ENCODE peak calls at places on chromosomes 12 and 14, in four cellular contexts. V is upper lobe of right lung, B is Panc1, P is cardiac muscle cell. D is an unnamed sample. For H3K36me3 and H3K4me1, the result is how much of the 10 kb centered on the place peaks cover.

GRCh38 chr12:56995930-56996496 is 10.3 kb downstream of the ZBTB39 start:
- DNase-seq in V (no peak), B (no peak), P (no peak), D (no peak)

GRCh38 chr12:3267690-3268089 is 190.5 kb downstream of the TSPAN9 start:
- DNase-seq in V (no peak), B (no peak), P (no peak), D (no peak)

GRCh38 chr12:119444462-119445044 is 110.0 kb downstream of the CCDC60 start:
- DNase-seq in V (no peak), B (peak), P (peak), D (no peak)

GRCh38 chr12:108635997-108636808 is 2.5 kb upstream of the SELPLG start:
- DNase-seq in V (no peak), B (no peak), P (no peak), D (no peak)

GRCh38 chr12:128827724-128828123 is 4.0 kb upstream of the SLC15A4 start:
- DNase-seq in V (no peak), B (no peak), P (no peak), D (no peak)

GRCh38 chr14:75972729-75973480 is 8.9 kb downstream of the TGFB3 start:
- DNase-seq in V (no peak), B (no peak), P (no peak), D (no peak)

GRCh38 chr14:104120281-104120741 is 18.1 kb upstream of the KIF26A start:
- DNase-seq in V (no peak), B (no peak), P (no peak), D (no peak)

GRCh38 chr12:70157099-70157498 is 86.1 kb upstream of the CNOT2 start:
- DNase-seq in V (no peak), B (no peak), P (no peak), D (no peak)

GRCh38 chr14:67982711-67983608 is 163.4 kb downstream of the RAD51B start:
- DNase-seq in V (no peak), B (no peak), P (no peak), D (no peak)

DNA sequence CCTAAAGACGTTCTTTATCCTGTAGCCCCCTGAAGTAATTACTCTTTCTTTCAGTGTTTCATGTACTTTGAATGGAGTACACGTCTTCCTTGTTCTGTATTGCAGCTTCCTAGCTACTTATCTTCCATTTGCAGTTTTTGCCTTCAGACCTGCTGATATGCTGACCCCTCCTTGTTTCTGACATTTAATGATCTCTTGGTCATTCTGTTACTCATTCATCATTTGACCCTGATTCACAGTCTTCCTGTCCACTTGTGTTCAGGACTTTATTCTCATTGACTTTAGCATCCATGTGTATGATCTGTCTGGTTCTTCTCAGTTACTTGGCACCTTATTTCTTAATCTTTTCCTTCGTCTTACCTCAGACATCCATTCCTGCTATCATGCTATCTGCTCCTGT is 22.2 kb downstream of the CPSF2 start:
- DNase-seq in V (no peak), B (no peak), P (no peak), D (no peak)
- H3K36me3 ChIP-seq in V (half or more), B (under half), P (half or more), D (half or more)

GRCh38 chr14:77108753-77109152 is 10.7 kb downstream of the CIPC start:
- DNase-seq in V (no peak), B (no peak), P (no peak), D (no peak)
- TF ChIP-seq CTCF in V (no peak), B (no peak), P (no peak), D (no peak)

DNA sequence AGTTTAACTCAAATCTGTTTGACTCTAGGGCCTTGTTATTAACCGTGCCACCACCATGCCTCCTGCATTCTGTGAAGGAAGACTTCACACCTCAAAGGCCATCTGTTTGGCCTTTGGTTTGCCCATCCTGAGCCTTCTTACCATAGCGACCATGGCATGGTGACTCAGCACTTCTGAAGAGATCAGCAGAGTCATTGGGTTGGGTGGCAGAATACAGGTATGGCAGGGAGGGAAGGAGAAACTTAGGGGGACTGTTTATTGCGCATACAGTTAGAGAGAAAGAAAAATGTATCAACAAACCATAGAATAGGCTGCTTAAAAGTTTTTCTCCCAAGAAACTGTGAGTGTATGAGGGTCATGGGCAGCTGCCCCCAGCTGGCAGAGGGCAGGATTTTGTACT is 49.2 kb downstream of the DAD1 start:
- DNase-seq in V (no peak), B (no peak), P (no peak), D (no peak)
- H3K4me1 ChIP-seq in V (under half), B (under half), P (under half), D (half or more)

GRCh38 chr14:90293766-90294471 is 37.6 kb downstream of the PSMC1 start:
- DNase-seq in V (no peak), B (no peak), P (no peak), D (no peak)

GRCh38 chr14:90287791-90288190 is 31.4 kb downstream of the PSMC1 start:
- DNase-seq in V (peak), B (no peak), P (no peak), D (no peak)

GRCh38 chr14:90288646-90289355 is 32.4 kb downstream of the PSMC1 start:
- DNase-seq in V (peak), B (no peak), P (no peak), D (no peak)

GRCh38 chr14:90291699-90292098 is 35.3 kb downstream of the PSMC1 start:
- DNase-seq in V (no peak), B (no peak), P (no peak), D (no peak)

GRCh38 chr14:90290612-90291011 is 34.3 kb downstream of the PSMC1 start:
- DNase-seq in V (no peak), B (no peak), P (no peak), D (no peak)
- H3K36me3 ChIP-seq in V (half or more), B (under half), P (under half), D (under half)

DNA sequence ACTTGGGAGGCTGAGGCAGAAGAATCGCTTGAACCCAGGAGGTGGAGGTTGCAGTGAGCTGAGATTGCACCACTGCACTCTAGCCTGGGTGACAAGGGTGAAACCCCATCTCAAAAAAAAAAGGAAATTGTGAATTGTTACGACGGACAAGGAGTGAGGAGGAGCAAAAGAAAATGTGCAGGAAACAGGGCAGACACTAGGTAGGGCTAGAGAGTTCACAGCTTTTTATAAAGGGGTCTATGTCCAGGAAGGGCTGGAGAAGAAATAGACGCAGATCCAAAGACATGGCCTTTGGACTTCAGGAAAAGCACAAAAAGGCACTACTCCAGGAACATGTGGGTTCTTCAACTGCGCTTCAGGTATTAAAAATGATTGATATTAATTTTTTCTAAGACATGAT is 34.4 kb downstream of the ATG14 start:
- DNase-seq in V (no peak), B (no peak), P (no peak), D (no peak)
- TF ChIP-seq CTCF in V (no peak), B (no peak), P (no peak), D (no peak)

DNA sequence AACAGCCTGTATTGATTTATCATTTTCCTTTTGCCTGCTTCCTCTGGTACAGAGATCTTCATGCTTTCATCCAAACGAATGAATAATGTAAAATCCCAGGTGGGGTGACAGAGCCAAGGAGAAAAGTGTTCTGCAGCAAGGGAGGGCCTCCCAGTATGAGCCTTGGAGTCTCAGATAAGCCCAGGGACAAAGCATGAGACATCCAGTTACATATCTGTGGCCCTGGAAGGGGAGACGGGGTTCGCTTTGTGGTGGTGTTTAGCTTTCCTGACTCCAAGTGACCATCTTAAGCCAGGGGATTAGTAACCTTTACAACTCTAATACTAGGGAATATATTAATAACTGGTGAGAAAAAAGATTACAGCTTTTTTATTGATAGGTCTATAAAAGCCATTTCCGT is 177.1 kb downstream of the ETV6 start:
- DNase-seq in V (no peak), B (no peak), P (no peak), D (no peak)
- H3K4me1 ChIP-seq in V (half or more), B (under half), P (half or more), D (half or more)

DNA sequence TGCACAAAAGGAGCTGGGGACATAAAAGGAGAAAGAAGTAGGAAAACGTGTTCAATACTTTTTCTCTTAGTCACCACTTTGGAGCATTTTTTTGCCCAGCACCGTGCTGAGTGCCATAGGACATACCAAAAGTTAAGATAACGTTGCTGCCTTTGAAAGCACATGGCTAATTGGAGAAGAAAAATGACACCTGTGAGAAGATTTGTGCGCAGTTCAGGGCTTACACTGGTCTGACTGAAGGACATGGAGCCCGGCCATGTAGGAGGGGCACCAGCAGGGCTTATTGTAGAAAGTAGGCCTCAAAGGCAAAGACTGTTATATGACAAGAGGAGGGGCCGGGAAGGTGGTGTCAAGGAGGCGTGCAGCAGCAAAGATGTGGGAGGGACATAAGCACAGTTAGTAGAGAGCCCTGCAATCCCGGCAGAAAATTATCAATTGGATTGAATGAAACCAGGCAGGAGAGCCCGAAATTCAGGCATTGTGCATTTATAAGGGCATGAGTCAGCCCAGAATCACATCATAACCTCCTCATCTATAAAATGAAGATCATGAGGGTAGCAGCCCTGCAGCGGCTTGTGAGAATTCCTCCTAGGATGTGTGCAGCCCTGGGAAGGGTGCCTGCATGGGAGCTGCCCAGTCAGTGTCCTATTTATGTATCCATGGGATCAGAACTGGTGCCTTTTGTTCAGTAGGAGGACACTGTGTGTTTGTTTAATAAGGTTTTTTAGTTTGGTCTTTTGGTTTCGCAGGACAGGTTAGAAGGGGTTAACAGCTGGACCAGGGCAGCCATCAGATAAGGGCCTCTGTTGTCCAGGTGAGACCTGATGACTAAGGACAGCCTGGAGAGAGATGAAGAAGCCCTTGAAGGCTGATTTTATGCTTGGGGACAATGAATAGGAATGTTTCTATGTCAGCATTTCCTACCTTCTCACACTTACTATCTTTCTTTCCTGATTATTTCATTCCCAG is 122.4 kb downstream of the GPR135 start:
- DNase-seq in V (no peak), B (no peak), P (peak), D (no peak)
- H3K36me3 ChIP-seq in V (under half), B (under half), P (under half), D (under half)

GRCh38 chr12:4909734-4910501 is at the start of gene KCNA1:
- DNase-seq in V (no peak), B (no peak), P (peak), D (no peak)

GRCh38 chr12:4911316-4911994 is 1.8 kb downstream of the KCNA1 start:
- DNase-seq in V (no peak), B (no peak), P (no peak), D (no peak)

GRCh38 chr12:4909397-4909733 is 340 bp upstream of the KCNA1 start:
- DNase-seq in V (no peak), B (no peak), P (no peak), D (no peak)

GRCh38 chr12:4910502-4911315 is 1.0 kb downstream of the KCNA1 start:
- DNase-seq in V (no peak), B (no peak), P (no peak), D (no peak)

DNA sequence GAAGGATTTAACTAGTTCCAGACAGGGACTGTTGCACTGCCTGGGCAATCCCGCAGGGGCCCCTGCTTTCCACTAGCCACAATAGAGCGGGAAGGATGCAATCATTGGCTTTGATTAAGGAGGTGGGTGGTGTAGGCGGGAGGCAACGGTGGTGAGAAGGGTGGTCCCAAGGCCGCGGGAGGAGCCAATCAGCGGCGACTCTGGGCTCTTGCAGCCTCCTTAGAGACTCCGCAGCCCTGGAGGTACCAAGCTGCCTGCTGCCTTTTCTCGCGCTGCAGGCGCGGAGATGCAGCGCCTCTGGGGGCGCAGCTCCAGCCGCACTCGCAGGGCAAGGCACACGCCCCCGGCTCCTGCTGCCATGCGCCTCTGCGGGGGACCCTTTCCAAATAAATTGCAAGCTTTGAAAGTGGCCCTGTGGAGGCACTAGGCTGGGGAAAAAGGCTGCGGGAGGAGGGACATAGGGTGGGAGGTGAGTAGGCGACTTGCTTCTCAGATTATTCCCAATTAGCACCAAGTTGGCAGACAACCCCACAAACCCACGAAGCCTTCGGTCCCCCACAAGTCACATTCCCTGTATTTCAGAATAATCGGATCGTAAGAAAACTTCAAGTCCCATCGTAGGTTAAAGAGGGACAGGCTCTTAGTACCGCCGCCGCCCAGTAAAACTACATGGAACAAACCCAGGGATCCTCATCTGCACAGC is 860 bp upstream of the KCNA1 start:
- DNase-seq in V (no peak), B (no peak), P (no peak), D (no peak)
- TF ChIP-seq CTCF in V (no peak), B (no peak), P (peak), D (no peak)

GRCh38 chr12:130911193-130911592 is 39.3 kb downstream of the RAN start:
- DNase-seq in V (no peak), B (no peak), P (no peak), D (no peak)
- H3K4me1 ChIP-seq in V (under half), B (under half), P (under half), D (under half)

GRCh38 chr14:93772263-93772662 is 16.0 kb downstream of the PRIMA1 start:
- DNase-seq in V (no peak), B (no peak), P (no peak), D (no peak)
- H3K36me3 ChIP-seq in V (under half), B (under half), P (under half), D (under half)

D was measured in esophagus squamous epithelium.